ENCODE peak calls at places on chromosomes 3 and 15, in five cellular contexts. O is Panc1, V is heart right ventricle, K is IMR-90, M is fibroblast of pulmonary artery. Y is an unnamed sample.

GRCh38 chr15:58453931-58454793 is 22.4 kb downstream of the LIPC start:
- DNase-seq in O (no peak), V (no peak), K (no peak), M (no peak), Y (no peak)

GRCh38 chr3:172317984-172318383 is 130.3 kb downstream of the GHSR start:
- DNase-seq in O (peak; percentile 61), V (peak; percentile 50), K (peak; percentile 96), M (peak; percentile 94), Y (no peak)

GRCh38 chr3:124760601-124761000 is 30.3 kb downstream of the UMPS start:
- DNase-seq in O (no peak), V (no peak), K (peak; percentile 75), M (peak; percentile 67), Y (no peak)

GRCh38 chr15:39946862-39947261 is 12.9 kb downstream of the EIF2AK4 start:
- DNase-seq in O (no peak), V (no peak), K (peak; percentile 41), M (peak; percentile 19), Y (no peak)

GRCh38 chr3:115685097-115685496 is 61.8 kb downstream of the GAP43 start:
- DNase-seq in O (no peak), V (no peak), K (no peak), M (no peak), Y (no peak)

GRCh38 chr3:28173831-28174230 is 67.6 kb upstream of the CMC1 start:
- DNase-seq in O (no peak), V (no peak), K (no peak), M (peak; percentile 29), Y (no peak)

GRCh38 chr3:161208931-161209330 is 12.2 kb upstream of the NMD3 start:
- DNase-seq in O (no peak), V (no peak), K (no peak), M (no peak), Y (no peak)

GRCh38 chr3:27681249-27681748 is 40.8 kb downstream of the EOMES start:
- DNase-seq in O (peak; percentile 66), V (no peak), K (peak; percentile 83), M (peak; percentile 89), Y (peak; percentile 61)

GRCh38 chr15:67157779-67158366 is 92.5 kb downstream of the SMAD3 start:
- DNase-seq in O (no peak), V (no peak), K (no peak), M (no peak), Y (no peak)

GRCh38 chr3:9109570-9109914 is 139.9 kb downstream of the SRGAP3 start:
- DNase-seq in O (no peak), V (no peak), K (no peak), M (no peak), Y (no peak)

GRCh38 chr3:138942861-138943623 is 3.9 kb downstream of the FOXL2 start:
- DNase-seq in O (no peak), V (no peak), K (no peak), M (no peak), Y (no peak)

GRCh38 chr3:359672-360071 is 163.1 kb downstream of the CHL1 start:
- DNase-seq in O (no peak), V (no peak), K (no peak), M (no peak), Y (peak; percentile 72)

GRCh38 chr3:57227930-57228733 is 603 bp downstream of the APPL1 start:
- DNase-seq in O (no peak), V (peak; percentile 63), K (peak; percentile 41), M (peak; percentile 63), Y (no peak)

GRCh38 chr3:86161493-86161892 is 829.5 kb downstream of the VGLL3 start:
- DNase-seq in O (no peak), V (no peak), K (no peak), M (no peak), Y (no peak)

GRCh38 chr15:64930019-64930652 is 18.4 kb downstream of the ANKDD1A start:
- DNase-seq in O (no peak), V (no peak), K (no peak), M (no peak), Y (no peak)

GRCh38 chr15:98485451-98485850 is 162.9 kb upstream of the IGF1R start:
- DNase-seq in O (no peak), V (no peak), K (no peak), M (no peak), Y (no peak)

GRCh38 chr15:69011641-69012040 is 2.9 kb upstream of the NOX5 start:
- DNase-seq in O (no peak), V (no peak), K (no peak), M (no peak), Y (no peak)

GRCh38 chr3:186251948-186252619 is 110.0 kb downstream of the DGKG start:
- DNase-seq in O (no peak), V (no peak), K (no peak), M (no peak), Y (no peak)

GRCh38 chr3:99579246-99579645 is 59.1 kb upstream of the COL8A1 start:
- DNase-seq in O (no peak), V (no peak), K (peak; percentile 87), M (peak; percentile 64), Y (peak; percentile 40)

GRCh38 chr15:89018235-89018634 is 70.0 kb upstream of the ABHD2 start:
- DNase-seq in O (no peak), V (peak; percentile 59), K (no peak), M (peak; percentile 51), Y (no peak)

GRCh38 chr3:134471521-134472193 is 14.1 kb downstream of the ANAPC13 start:
- DNase-seq in O (no peak), V (no peak), K (peak; percentile 94), M (peak; percentile 67), Y (no peak)

GRCh38 chr3:197268319-197268718 is 30.1 kb downstream of the DLG1 start:
- DNase-seq in O (no peak), V (no peak), K (no peak), M (peak; percentile 27), Y (no peak)

GRCh38 chr3:100893108-100893507 is 100.1 kb downstream of the ABI3BP start:
- DNase-seq in O (no peak), V (no peak), K (peak; percentile 6), M (no peak), Y (no peak)

GRCh38 chr3:102400766-102401165 is 34.0 kb upstream of the ZPLD1 start:
- DNase-seq in O (peak; percentile 18), V (no peak), K (peak; percentile 67), M (peak; percentile 33), Y (peak; percentile 70)

GRCh38 chr15:32688151-32688639 is 29.6 kb upstream of the GREM1 start:
- DNase-seq in O (peak; percentile 28), V (no peak), K (peak; percentile 41), M (no peak), Y (peak; percentile 89)

GRCh38 chr3:131880948-131881347 is 153.9 kb downstream of the CPNE4 start:
- DNase-seq in O (no peak), V (no peak), K (no peak), M (no peak), Y (no peak)

GRCh38 chr15:49506341-49506740 is 83.3 kb downstream of the FGF7 start:
- DNase-seq in O (no peak), V (no peak), K (no peak), M (no peak), Y (no peak)

GRCh38 chr15:31157644-31158069 is 56.1 kb upstream of the TRPM1 start:
- DNase-seq in O (no peak), V (no peak), K (no peak), M (no peak), Y (no peak)
- H3K4me3 ChIP-seq in O (no peak overlapping the region), V (no peak overlapping the region), K (no peak overlapping the region), M (no peak overlapping the region), Y (no peak overlapping the region)

GRCh38 chr3:129345971-129346370 is 67.3 kb downstream of the HMCES start:
- DNase-seq in O (no peak), V (no peak), K (no peak), M (peak; percentile 15), Y (no peak)

GRCh38 chr3:129344540-129345220 is 66.0 kb downstream of the HMCES start:
- DNase-seq in O (no peak), V (no peak), K (no peak), M (peak; percentile 37), Y (no peak)

GRCh38 chr3:129345281-129345680 is 66.6 kb downstream of the HMCES start:
- DNase-seq in O (no peak), V (no peak), K (no peak), M (no peak), Y (no peak)

GRCh38 chr3:129341331-129342141 is 62.9 kb downstream of the HMCES start:
- DNase-seq in O (no peak), V (no peak), K (no peak), M (no peak), Y (no peak)

DNA sequence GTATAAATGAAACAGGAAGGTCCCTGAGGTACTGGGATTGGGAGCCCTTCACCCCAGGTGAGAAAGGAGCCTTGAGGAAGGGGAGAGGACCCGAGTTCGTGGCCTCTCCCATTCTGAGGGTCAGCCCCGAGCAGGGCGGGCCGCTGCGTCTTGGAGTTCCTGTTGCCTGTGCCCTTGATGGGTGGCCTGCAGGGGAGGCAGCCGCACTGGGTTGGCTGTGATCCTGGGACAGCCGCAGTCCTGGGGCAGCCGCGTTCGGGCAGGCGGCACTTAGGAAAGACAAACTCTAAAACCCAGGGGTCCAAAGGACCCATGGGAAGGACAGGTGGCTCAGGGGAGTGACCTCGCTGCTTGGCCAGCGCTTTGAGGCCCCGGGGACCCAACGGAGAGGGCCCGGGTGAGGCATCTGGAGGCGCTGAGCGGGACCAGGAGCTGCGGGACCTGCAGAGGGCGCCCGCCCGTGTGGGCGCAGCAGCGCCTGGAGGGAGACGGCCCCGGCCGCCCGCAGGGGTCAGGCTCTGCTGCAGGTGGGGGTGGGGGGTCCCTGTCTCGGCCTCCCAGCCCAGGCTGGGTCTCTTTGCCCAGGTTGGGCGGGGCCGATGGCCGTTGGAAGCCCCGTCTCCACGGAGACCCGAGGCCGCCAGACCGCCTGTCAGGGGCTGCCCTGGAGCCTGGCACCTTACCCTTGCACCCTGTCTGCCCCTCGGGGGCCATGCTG is 65.1 kb downstream of the HMCES start:
- DNase-seq in O (no peak), V (peak; percentile 56), K (no peak), M (peak; percentile 30), Y (no peak)
- H3K4me3 ChIP-seq in O (peak overlapping the region; percentile 39), V (peak overlapping the region; percentile 36), K (no peak overlapping the region), M (peak overlapping the region; percentile 14), Y (peak overlapping the region; percentile 26)

GRCh38 chr15:60004019-60004845 is at the start of gene FOXB1:
- DNase-seq in O (no peak), V (no peak), K (no peak), M (no peak), Y (no peak)
- H3K4me3 ChIP-seq in O (peak within 1 kb of the TSS; percentile 51), V (peak within 1 kb of the TSS; percentile 32), K (peak within 1 kb of the TSS; percentile 2), M (no peak within 1 kb of the TSS), Y (no peak within 1 kb of the TSS)

GRCh38 chr3:30083315-30083714 is 523.1 kb upstream of the TGFBR2 start:
- DNase-seq in O (no peak), V (no peak), K (no peak), M (no peak), Y (no peak)

GRCh38 chr3:30084971-30085403 is 521.4 kb upstream of the TGFBR2 start:
- DNase-seq in O (no peak), V (no peak), K (no peak), M (no peak), Y (no peak)

GRCh38 chr3:30082652-30083051 is 523.7 kb upstream of the TGFBR2 start:
- DNase-seq in O (no peak), V (no peak), K (no peak), M (no peak), Y (no peak)

GRCh38 chr3:30084304-30084703 is 522.1 kb upstream of the TGFBR2 start:
- DNase-seq in O (no peak), V (no peak), K (no peak), M (no peak), Y (no peak)

DNA sequence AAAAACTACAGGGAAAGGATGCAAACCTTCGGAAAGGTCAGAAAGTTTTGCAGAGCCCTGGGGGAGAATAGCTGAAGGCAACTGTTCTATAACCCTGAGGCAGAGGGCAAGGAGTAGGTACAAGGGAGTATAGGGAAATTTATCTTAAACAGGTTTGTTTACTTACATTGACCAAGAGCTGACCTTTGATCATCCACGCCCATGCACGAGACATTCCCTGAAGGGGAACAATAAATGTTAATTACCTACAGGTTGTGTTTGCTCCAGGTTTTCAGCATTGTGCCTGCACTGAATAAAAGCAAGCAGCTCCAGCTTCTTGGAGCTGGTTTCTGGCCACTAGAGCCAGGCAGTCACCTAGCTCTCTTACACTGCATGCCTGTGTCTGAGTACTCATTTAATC is 524.5 kb upstream of the TGFBR2 start:
- DNase-seq in O (no peak), V (no peak), K (no peak), M (no peak), Y (no peak)
- H3K4me3 ChIP-seq in O (no peak overlapping the region), V (no peak overlapping the region), K (no peak overlapping the region), M (no peak overlapping the region), Y (no peak overlapping the region)

Y was measured in epithelial cell of proximal tubule.